ENCODE peak calls at places on chromosomes 12 and 14, in five cellular contexts. J, U, A, K and R are unnamed samples.

GRCh38 chr12:67702136-67702535 is 53.6 kb downstream of the DYRK2 start:
- DNase-seq in J (no peak), U (no peak), A (no peak), K (no peak), R (no peak)

GRCh38 chr12:108935165-108935564 is 55.3 kb downstream of the DAO start:
- DNase-seq in J (no peak), U (no peak), A (no peak), K (no peak), R (no peak)

GRCh38 chr14:21041676-21042433 is at the start of gene RNASE7:
- DNase-seq in J (no peak), U (no peak), A (no peak), K (no peak), R (no peak)

GRCh38 chr14:29601559-29602109 is 326.0 kb downstream of the PRKD1 start:
- DNase-seq in J (no peak), U (no peak), A (no peak), K (no peak), R (no peak)

GRCh38 chr14:80426686-80427085 is 215.4 kb upstream of the DIO2 start:
- DNase-seq in J (no peak), U (no peak), A (no peak), K (no peak), R (no peak)

GRCh38 chr12:3362751-3363150 is 128.3 kb upstream of the PRMT8 start:
- DNase-seq in J (no peak), U (no peak), A (no peak), K (no peak), R (no peak)

GRCh38 chr12:52950553-52950952 is 1.6 kb downstream of the KRT18 start:
- DNase-seq in J (no peak), U (no peak), A (no peak), K (no peak), R (no peak)

GRCh38 chr14:52610187-52610586 is 57.6 kb downstream of the GPR137C start:
- DNase-seq in J (no peak), U (no peak), A (no peak), K (no peak), R (no peak)

GRCh38 chr14:95394981-95395737 is 75.5 kb upstream of the CLMN start:
- DNase-seq in J (no peak), U (no peak), A (no peak), K (no peak), R (no peak)